ENCODE peak calls at places on chromosomes 13 and 19, in nine cellular contexts. One of them, this sample, is unnamed.

GRCh38 chr19:2207991-2208860 is 27.9 kb downstream of the PLEKHJ1 start:
- DNase-seq in anterior cingulate cortex: no peak
- DNase-seq in heart left ventricle: peak
- DNase-seq in progenitor cell of endocrine pancreas: no peak
- DNase-seq in A549: peak
- DNase-seq in tibial nerve: peak
- DNase-seq in T-helper 17 cell: no peak
- DNase-seq in CD8-positive, alpha-beta T cell: peak
- DNase-seq in skeletal muscle cell: peak
- DNase-seq in this sample: peak

GRCh38 chr13:104594801-104595200 is 1528.6 kb upstream of the SLC10A2 start:
- DNase-seq in anterior cingulate cortex: no peak
- DNase-seq in heart left ventricle: no peak
- DNase-seq in progenitor cell of endocrine pancreas: no peak
- DNase-seq in A549: no peak
- DNase-seq in tibial nerve: no peak
- DNase-seq in T-helper 17 cell: no peak
- DNase-seq in CD8-positive, alpha-beta T cell: no peak
- DNase-seq in skeletal muscle cell: no peak
- DNase-seq in this sample: no peak

GRCh38 chr19:51070334-51070886 is 5.5 kb upstream of the KLK13 start:
- DNase-seq in anterior cingulate cortex: no peak
- DNase-seq in heart left ventricle: no peak
- DNase-seq in progenitor cell of endocrine pancreas: no peak
- DNase-seq in A549: no peak
- DNase-seq in tibial nerve: no peak
- DNase-seq in T-helper 17 cell: no peak
- DNase-seq in CD8-positive, alpha-beta T cell: no peak
- DNase-seq in skeletal muscle cell: no peak
- DNase-seq in this sample: no peak

GRCh38 chr19:49520705-49521319 is 7.0 kb upstream of the RCN3 start:
- DNase-seq in anterior cingulate cortex: peak
- DNase-seq in heart left ventricle: peak
- DNase-seq in progenitor cell of endocrine pancreas: no peak
- DNase-seq in A549: no peak
- DNase-seq in tibial nerve: no peak
- DNase-seq in T-helper 17 cell: no peak
- DNase-seq in CD8-positive, alpha-beta T cell: no peak
- DNase-seq in skeletal muscle cell: no peak
- DNase-seq in this sample: no peak

GRCh38 chr19:15197275-15198005 is 3.4 kb downstream of the NOTCH3 start:
- DNase-seq in anterior cingulate cortex: no peak
- DNase-seq in heart left ventricle: no peak
- DNase-seq in progenitor cell of endocrine pancreas: no peak
- DNase-seq in A549: no peak
- DNase-seq in tibial nerve: no peak
- DNase-seq in T-helper 17 cell: no peak
- DNase-seq in CD8-positive, alpha-beta T cell: no peak
- DNase-seq in skeletal muscle cell: no peak
- DNase-seq in this sample: no peak

GRCh38 chr13:74070065-74070464 is 64.1 kb downstream of the KLF12 start:
- DNase-seq in anterior cingulate cortex: no peak
- DNase-seq in heart left ventricle: no peak
- DNase-seq in progenitor cell of endocrine pancreas: no peak
- DNase-seq in A549: no peak
- DNase-seq in tibial nerve: no peak
- DNase-seq in T-helper 17 cell: no peak
- DNase-seq in CD8-positive, alpha-beta T cell: peak
- DNase-seq in skeletal muscle cell: no peak
- DNase-seq in this sample: no peak

GRCh38 chr19:16349551-16350171 is 25.0 kb downstream of the KLF2 start:
- DNase-seq in anterior cingulate cortex: no peak
- DNase-seq in heart left ventricle: no peak
- DNase-seq in progenitor cell of endocrine pancreas: no peak
- DNase-seq in A549: no peak
- DNase-seq in tibial nerve: no peak
- DNase-seq in T-helper 17 cell: no peak
- DNase-seq in CD8-positive, alpha-beta T cell: no peak
- DNase-seq in skeletal muscle cell: no peak
- DNase-seq in this sample: no peak

GRCh38 chr19:10713317-10713716 is 4.6 kb upstream of the DNM2 start:
- DNase-seq in anterior cingulate cortex: no peak
- DNase-seq in heart left ventricle: no peak
- DNase-seq in progenitor cell of endocrine pancreas: no peak
- DNase-seq in A549: no peak
- DNase-seq in tibial nerve: no peak
- DNase-seq in T-helper 17 cell: no peak
- DNase-seq in CD8-positive, alpha-beta T cell: peak
- DNase-seq in skeletal muscle cell: no peak
- DNase-seq in this sample: no peak

GRCh38 chr13:48475230-48475629 is 57.6 kb downstream of the RCBTB2 start:
- DNase-seq in anterior cingulate cortex: no peak
- DNase-seq in heart left ventricle: no peak
- DNase-seq in progenitor cell of endocrine pancreas: no peak
- DNase-seq in A549: no peak
- DNase-seq in tibial nerve: no peak
- DNase-seq in T-helper 17 cell: no peak
- DNase-seq in CD8-positive, alpha-beta T cell: no peak
- DNase-seq in skeletal muscle cell: no peak
- DNase-seq in this sample: no peak

GRCh38 chr13:113976711-113977684 is 3.1 kb upstream of the C13orf46 start:
- DNase-seq in anterior cingulate cortex: no peak
- DNase-seq in heart left ventricle: peak
- DNase-seq in progenitor cell of endocrine pancreas: no peak
- DNase-seq in A549: peak
- DNase-seq in tibial nerve: no peak
- DNase-seq in T-helper 17 cell: no peak
- DNase-seq in CD8-positive, alpha-beta T cell: peak
- DNase-seq in skeletal muscle cell: no peak
- DNase-seq in this sample: peak

GRCh38 chr13:29713841-29714240 is 118.4 kb upstream of the SLC7A1 start:
- DNase-seq in anterior cingulate cortex: no peak
- DNase-seq in heart left ventricle: no peak
- DNase-seq in progenitor cell of endocrine pancreas: no peak
- DNase-seq in A549: peak
- DNase-seq in tibial nerve: no peak
- DNase-seq in T-helper 17 cell: no peak
- DNase-seq in CD8-positive, alpha-beta T cell: no peak
- DNase-seq in skeletal muscle cell: no peak
- DNase-seq in this sample: no peak

GRCh38 chr19:5047251-5047935 is 78.5 kb downstream of the KDM4B start:
- DNase-seq in anterior cingulate cortex: no peak
- DNase-seq in heart left ventricle: no peak
- DNase-seq in progenitor cell of endocrine pancreas: no peak
- DNase-seq in A549: no peak
- DNase-seq in tibial nerve: no peak
- DNase-seq in T-helper 17 cell: no peak
- DNase-seq in CD8-positive, alpha-beta T cell: no peak
- DNase-seq in skeletal muscle cell: no peak
- DNase-seq in this sample: no peak

GRCh38 chr19:4009990-4010807 is 2.7 kb downstream of the PIAS4 start:
- DNase-seq in anterior cingulate cortex: no peak
- DNase-seq in heart left ventricle: no peak
- DNase-seq in progenitor cell of endocrine pancreas: no peak
- DNase-seq in A549: no peak
- DNase-seq in tibial nerve: no peak
- DNase-seq in T-helper 17 cell: no peak
- DNase-seq in CD8-positive, alpha-beta T cell: no peak
- DNase-seq in skeletal muscle cell: no peak
- DNase-seq in this sample: no peak

GRCh38 chr13:70339738-70340137 is 231.5 kb upstream of the KLHL1 start:
- DNase-seq in anterior cingulate cortex: no peak
- DNase-seq in heart left ventricle: no peak
- DNase-seq in progenitor cell of endocrine pancreas: no peak
- DNase-seq in A549: peak
- DNase-seq in tibial nerve: no peak
- DNase-seq in T-helper 17 cell: no peak
- DNase-seq in CD8-positive, alpha-beta T cell: no peak
- DNase-seq in skeletal muscle cell: no peak
- DNase-seq in this sample: no peak

GRCh38 chr13:99375806-99376080 is 68.5 kb upstream of the GPR183 start:
- DNase-seq in anterior cingulate cortex: no peak
- DNase-seq in heart left ventricle: no peak
- DNase-seq in progenitor cell of endocrine pancreas: no peak
- DNase-seq in A549: no peak
- DNase-seq in tibial nerve: no peak
- DNase-seq in T-helper 17 cell: no peak
- DNase-seq in CD8-positive, alpha-beta T cell: no peak
- DNase-seq in skeletal muscle cell: no peak
- DNase-seq in this sample: no peak

GRCh38 chr13:98476106-98476505 is 100.8 kb downstream of the STK24 start:
- DNase-seq in anterior cingulate cortex: no peak
- DNase-seq in heart left ventricle: no peak
- DNase-seq in progenitor cell of endocrine pancreas: no peak
- DNase-seq in A549: no peak
- DNase-seq in tibial nerve: no peak
- DNase-seq in T-helper 17 cell: peak
- DNase-seq in CD8-positive, alpha-beta T cell: peak
- DNase-seq in skeletal muscle cell: no peak
- DNase-seq in this sample: no peak

GRCh38 chr19:1672038-1672768 is 19.8 kb upstream of the TCF3 start:
- DNase-seq in anterior cingulate cortex: no peak
- DNase-seq in heart left ventricle: no peak
- DNase-seq in progenitor cell of endocrine pancreas: no peak
- DNase-seq in A549: no peak
- DNase-seq in tibial nerve: no peak
- DNase-seq in T-helper 17 cell: peak
- DNase-seq in CD8-positive, alpha-beta T cell: peak
- DNase-seq in skeletal muscle cell: no peak
- DNase-seq in this sample: no peak

GRCh38 chr19:55486971-55487883 is 1.0 kb upstream of the SSC5D start:
- DNase-seq in anterior cingulate cortex: peak
- DNase-seq in heart left ventricle: peak
- DNase-seq in progenitor cell of endocrine pancreas: no peak
- DNase-seq in A549: peak
- DNase-seq in tibial nerve: peak
- DNase-seq in T-helper 17 cell: no peak
- DNase-seq in CD8-positive, alpha-beta T cell: no peak
- DNase-seq in skeletal muscle cell: peak
- DNase-seq in this sample: peak

GRCh38 chr13:40206241-40207109 is 460.0 kb downstream of the FOXO1 start:
- DNase-seq in anterior cingulate cortex: no peak
- DNase-seq in heart left ventricle: no peak
- DNase-seq in progenitor cell of endocrine pancreas: no peak
- DNase-seq in A549: no peak
- DNase-seq in tibial nerve: no peak
- DNase-seq in T-helper 17 cell: no peak
- DNase-seq in CD8-positive, alpha-beta T cell: peak
- DNase-seq in skeletal muscle cell: no peak
- DNase-seq in this sample: no peak

GRCh38 chr19:46009530-46010510 is 13.0 kb downstream of the PGLYRP1 start:
- DNase-seq in anterior cingulate cortex: peak
- DNase-seq in heart left ventricle: peak
- DNase-seq in progenitor cell of endocrine pancreas: peak
- DNase-seq in A549: peak
- DNase-seq in tibial nerve: peak
- DNase-seq in T-helper 17 cell: peak
- DNase-seq in CD8-positive, alpha-beta T cell: peak
- DNase-seq in skeletal muscle cell: no peak
- DNase-seq in this sample: no peak

GRCh38 chr13:99990045-99990977 is 8.7 kb downstream of the ZIC2 start:
- DNase-seq in anterior cingulate cortex: no peak
- DNase-seq in heart left ventricle: no peak
- DNase-seq in progenitor cell of endocrine pancreas: no peak
- DNase-seq in A549: no peak
- DNase-seq in tibial nerve: no peak
- DNase-seq in T-helper 17 cell: no peak
- DNase-seq in CD8-positive, alpha-beta T cell: no peak
- DNase-seq in skeletal muscle cell: no peak
- DNase-seq in this sample: no peak

GRCh38 chr19:40682431-40682964 is 8.0 kb downstream of the NUMBL start:
- DNase-seq in anterior cingulate cortex: no peak
- DNase-seq in heart left ventricle: no peak
- DNase-seq in progenitor cell of endocrine pancreas: no peak
- DNase-seq in A549: no peak
- DNase-seq in tibial nerve: no peak
- DNase-seq in T-helper 17 cell: no peak
- DNase-seq in CD8-positive, alpha-beta T cell: no peak
- DNase-seq in skeletal muscle cell: no peak
- DNase-seq in this sample: no peak

GRCh38 chr13:114035583-114036501 is 62.0 kb upstream of the C13orf46 start:
- DNase-seq in anterior cingulate cortex: peak
- DNase-seq in heart left ventricle: no peak
- DNase-seq in progenitor cell of endocrine pancreas: no peak
- DNase-seq in A549: no peak
- DNase-seq in tibial nerve: peak
- DNase-seq in T-helper 17 cell: no peak
- DNase-seq in CD8-positive, alpha-beta T cell: peak
- DNase-seq in skeletal muscle cell: no peak
- DNase-seq in this sample: no peak

GRCh38 chr13:41614671-41615519 is 157.5 kb downstream of the RGCC start:
- DNase-seq in anterior cingulate cortex: no peak
- DNase-seq in heart left ventricle: no peak
- DNase-seq in progenitor cell of endocrine pancreas: no peak
- DNase-seq in A549: no peak
- DNase-seq in tibial nerve: no peak
- DNase-seq in T-helper 17 cell: no peak
- DNase-seq in CD8-positive, alpha-beta T cell: no peak
- DNase-seq in skeletal muscle cell: no peak
- DNase-seq in this sample: no peak

GRCh38 chr19:49361438-49362047 is 673 bp downstream of the TEAD2 start:
- DNase-seq in anterior cingulate cortex: no peak
- DNase-seq in heart left ventricle: peak
- DNase-seq in progenitor cell of endocrine pancreas: peak
- DNase-seq in A549: peak
- DNase-seq in tibial nerve: peak
- DNase-seq in T-helper 17 cell: no peak
- DNase-seq in CD8-positive, alpha-beta T cell: no peak
- DNase-seq in skeletal muscle cell: no peak
- DNase-seq in this sample: no peak

GRCh38 chr19:40419066-40419612 is 6.0 kb upstream of the PRX start:
- DNase-seq in anterior cingulate cortex: no peak
- DNase-seq in heart left ventricle: no peak
- DNase-seq in progenitor cell of endocrine pancreas: no peak
- DNase-seq in A549: no peak
- DNase-seq in tibial nerve: no peak
- DNase-seq in T-helper 17 cell: no peak
- DNase-seq in CD8-positive, alpha-beta T cell: no peak
- DNase-seq in skeletal muscle cell: no peak
- DNase-seq in this sample: no peak

GRCh38 chr13:39490136-39490535 is 112.9 kb downstream of the LHFPL6 start:
- DNase-seq in anterior cingulate cortex: no peak
- DNase-seq in heart left ventricle: no peak
- DNase-seq in progenitor cell of endocrine pancreas: no peak
- DNase-seq in A549: no peak
- DNase-seq in tibial nerve: no peak
- DNase-seq in T-helper 17 cell: no peak
- DNase-seq in CD8-positive, alpha-beta T cell: no peak
- DNase-seq in skeletal muscle cell: no peak
- DNase-seq in this sample: no peak

GRCh38 chr19:17889609-17890214 is 18.0 kb downstream of the SLC5A5 start:
- DNase-seq in anterior cingulate cortex: no peak
- DNase-seq in heart left ventricle: no peak
- DNase-seq in progenitor cell of endocrine pancreas: peak
- DNase-seq in A549: no peak
- DNase-seq in tibial nerve: no peak
- DNase-seq in T-helper 17 cell: no peak
- DNase-seq in CD8-positive, alpha-beta T cell: no peak
- DNase-seq in skeletal muscle cell: peak
- DNase-seq in this sample: no peak

GRCh38 chr13:30334663-30335386 is 27.5 kb upstream of the KATNAL1 start:
- DNase-seq in anterior cingulate cortex: peak
- DNase-seq in heart left ventricle: no peak
- DNase-seq in progenitor cell of endocrine pancreas: no peak
- DNase-seq in A549: peak
- DNase-seq in tibial nerve: no peak
- DNase-seq in T-helper 17 cell: no peak
- DNase-seq in CD8-positive, alpha-beta T cell: no peak
- DNase-seq in skeletal muscle cell: no peak
- DNase-seq in this sample: no peak

GRCh38 chr19:17931532-17932191 is 1.2 kb upstream of the CCDC124 start:
- DNase-seq in anterior cingulate cortex: no peak
- DNase-seq in heart left ventricle: no peak
- DNase-seq in progenitor cell of endocrine pancreas: no peak
- DNase-seq in A549: no peak
- DNase-seq in tibial nerve: no peak
- DNase-seq in T-helper 17 cell: no peak
- DNase-seq in CD8-positive, alpha-beta T cell: no peak
- DNase-seq in skeletal muscle cell: no peak
- DNase-seq in this sample: no peak

GRCh38 chr13:52187029-52187423 is 27.6 kb upstream of the NEK3 start:
- DNase-seq in anterior cingulate cortex: no peak
- DNase-seq in heart left ventricle: no peak
- DNase-seq in progenitor cell of endocrine pancreas: no peak
- DNase-seq in A549: no peak
- DNase-seq in tibial nerve: no peak
- DNase-seq in T-helper 17 cell: no peak
- DNase-seq in CD8-positive, alpha-beta T cell: no peak
- DNase-seq in skeletal muscle cell: no peak
- DNase-seq in this sample: no peak